ENCODE peak calls at places on chromosomes 12 and 14, in eight cellular contexts. One of them, this sample, is unnamed.

GRCh38 chr14:56745091-56745490 is 65.2 kb downstream of the OTX2 start:
- DNase-seq in A549: no peak
- DNase-seq in GM12891: no peak
- DNase-seq in K562: no peak
- DNase-seq in erythroblast: no peak
- DNase-seq in vagina: no peak
- DNase-seq in breast epithelium: no peak
- DNase-seq in prostate gland: no peak
- DNase-seq in this sample: no peak

GRCh38 chr12:42360747-42361403 is 34.9 kb downstream of the PPHLN1 start:
- DNase-seq in vagina: no peak
- DNase-seq in A549: no peak
- DNase-seq in erythroblast: no peak
- DNase-seq in GM12891: no peak
- DNase-seq in prostate gland: no peak
- DNase-seq in K562: no peak
- DNase-seq in breast epithelium: no peak
- DNase-seq in this sample: no peak

GRCh38 chr12:121827351-121828099 is 23.7 kb downstream of the SETD1B start:
- DNase-seq in erythroblast: no peak
- DNase-seq in vagina: no peak
- DNase-seq in prostate gland: no peak
- DNase-seq in GM12891: no peak
- DNase-seq in A549: no peak
- DNase-seq in K562: no peak
- DNase-seq in breast epithelium: no peak
- DNase-seq in this sample: no peak

GRCh38 chr12:69821441-69822204 is 3.4 kb upstream of the MYRFL start:
- DNase-seq in breast epithelium: no peak
- DNase-seq in K562: peak; percentile 25
- DNase-seq in erythroblast: no peak
- DNase-seq in prostate gland: no peak
- DNase-seq in vagina: no peak
- DNase-seq in A549: peak; percentile 33
- DNase-seq in GM12891: no peak
- DNase-seq in this sample: peak; percentile 23

GRCh38 chr14:68715032-68715924 is 77.6 kb downstream of the ZFP36L1 start:
- DNase-seq in K562: peak; percentile 49
- DNase-seq in erythroblast: peak; percentile 34
- DNase-seq in GM12891: no peak
- DNase-seq in prostate gland: no peak
- DNase-seq in A549: peak; percentile 31
- DNase-seq in vagina: no peak
- DNase-seq in breast epithelium: no peak
- DNase-seq in this sample: no peak

GRCh38 chr14:36519431-36520321 is at the start of gene NKX2-1:
- DNase-seq in GM12891: no peak
- DNase-seq in A549: peak; percentile 31
- DNase-seq in erythroblast: no peak
- DNase-seq in breast epithelium: no peak
- DNase-seq in prostate gland: no peak
- DNase-seq in K562: no peak
- DNase-seq in vagina: no peak
- DNase-seq in this sample: no peak

GRCh38 chr14:100588671-100589070 is 1.5 kb upstream of the BEGAIN start:
- DNase-seq in erythroblast: no peak
- DNase-seq in vagina: no peak
- DNase-seq in K562: no peak
- DNase-seq in breast epithelium: no peak
- DNase-seq in prostate gland: no peak
- DNase-seq in A549: no peak
- DNase-seq in GM12891: no peak
- DNase-seq in this sample: no peak

GRCh38 chr14:52369305-52369781 is 55.2 kb downstream of the PTGER2 start:
- DNase-seq in breast epithelium: peak; percentile 79
- DNase-seq in erythroblast: no peak
- DNase-seq in prostate gland: no peak
- DNase-seq in vagina: no peak
- DNase-seq in A549: no peak
- DNase-seq in K562: no peak
- DNase-seq in GM12891: no peak
- DNase-seq in this sample: no peak

GRCh38 chr12:41269056-41269455 is 80.9 kb downstream of the PDZRN4 start:
- DNase-seq in K562: no peak
- DNase-seq in breast epithelium: no peak
- DNase-seq in erythroblast: no peak
- DNase-seq in prostate gland: no peak
- DNase-seq in A549: no peak
- DNase-seq in vagina: no peak
- DNase-seq in GM12891: no peak
- DNase-seq in this sample: no peak

GRCh38 chr14:35388656-35389314 is 15.8 kb downstream of the NFKBIA start:
- DNase-seq in breast epithelium: no peak
- DNase-seq in GM12891: no peak
- DNase-seq in K562: no peak
- DNase-seq in A549: no peak
- DNase-seq in vagina: no peak
- DNase-seq in erythroblast: no peak
- DNase-seq in prostate gland: no peak
- DNase-seq in this sample: no peak

GRCh38 chr12:75623631-75624118 is 112.3 kb upstream of the KRR1 start:
- DNase-seq in K562: peak; percentile 24
- DNase-seq in breast epithelium: no peak
- DNase-seq in vagina: no peak
- DNase-seq in A549: peak; percentile 81
- DNase-seq in prostate gland: no peak
- DNase-seq in GM12891: no peak
- DNase-seq in erythroblast: no peak
- DNase-seq in this sample: peak; percentile 15

GRCh38 chr14:23694085-23694975 is 58.2 kb downstream of the DHRS2 start:
- DNase-seq in GM12891: no peak
- DNase-seq in prostate gland: no peak
- DNase-seq in K562: peak; percentile 21
- DNase-seq in A549: peak; percentile 5
- DNase-seq in breast epithelium: no peak
- DNase-seq in vagina: no peak
- DNase-seq in erythroblast: peak; percentile 82
- DNase-seq in this sample: no peak

GRCh38 chr14:94110552-94111181 is at the start of gene IFI27:
- DNase-seq in GM12891: no peak
- DNase-seq in prostate gland: no peak
- DNase-seq in vagina: peak; percentile 91
- DNase-seq in breast epithelium: peak; percentile 40
- DNase-seq in A549: no peak
- DNase-seq in erythroblast: peak; percentile 69
- DNase-seq in K562: peak; percentile 70
- DNase-seq in this sample: peak; percentile 26

GRCh38 chr12:75509621-75510020 is 1.8 kb downstream of the KRR1 start:
- DNase-seq in breast epithelium: no peak
- DNase-seq in erythroblast: no peak
- DNase-seq in vagina: no peak
- DNase-seq in GM12891: no peak
- DNase-seq in K562: no peak
- DNase-seq in prostate gland: no peak
- DNase-seq in A549: no peak
- DNase-seq in this sample: no peak

GRCh38 chr14:31194095-31194494 is 13.5 kb downstream of the HECTD1 start:
- DNase-seq in vagina: no peak
- DNase-seq in erythroblast: no peak
- DNase-seq in prostate gland: no peak
- DNase-seq in breast epithelium: no peak
- DNase-seq in GM12891: no peak
- DNase-seq in K562: no peak
- DNase-seq in A549: no peak
- DNase-seq in this sample: no peak

GRCh38 chr14:76584271-76584702 is 177.0 kb upstream of the VASH1 start:
- DNase-seq in erythroblast: no peak
- DNase-seq in A549: no peak
- DNase-seq in K562: no peak
- DNase-seq in breast epithelium: no peak
- DNase-seq in vagina: no peak
- DNase-seq in GM12891: no peak
- DNase-seq in prostate gland: peak; percentile 46
- DNase-seq in this sample: no peak

GRCh38 chr12:30754383-30754749 is 385 bp downstream of the CAPRIN2 start:
- DNase-seq in A549: peak; percentile 34
- DNase-seq in vagina: no peak
- DNase-seq in breast epithelium: no peak
- DNase-seq in GM12891: no peak
- DNase-seq in K562: no peak
- DNase-seq in prostate gland: no peak
- DNase-seq in erythroblast: no peak
- DNase-seq in this sample: no peak

GRCh38 chr14:24312736-24313507 is 1.6 kb downstream of the LTB4R start:
- DNase-seq in prostate gland: no peak
- DNase-seq in A549: no peak
- DNase-seq in GM12891: no peak
- DNase-seq in erythroblast: no peak
- DNase-seq in breast epithelium: no peak
- DNase-seq in vagina: no peak
- DNase-seq in K562: peak; percentile 20
- DNase-seq in this sample: no peak

GRCh38 chr14:68651652-68652432 is 141.0 kb downstream of the ZFP36L1 start:
- DNase-seq in erythroblast: no peak
- DNase-seq in A549: no peak
- DNase-seq in K562: peak; percentile 53
- DNase-seq in GM12891: no peak
- DNase-seq in breast epithelium: peak; percentile 19
- DNase-seq in vagina: peak; percentile 61
- DNase-seq in prostate gland: no peak
- DNase-seq in this sample: no peak

GRCh38 chr14:94008234-94008633 is 11.1 kb downstream of the CCDC197 start:
- DNase-seq in K562: no peak
- DNase-seq in erythroblast: no peak
- DNase-seq in GM12891: no peak
- DNase-seq in prostate gland: no peak
- DNase-seq in A549: no peak
- DNase-seq in vagina: no peak
- DNase-seq in breast epithelium: no peak
- DNase-seq in this sample: no peak

GRCh38 chr12:117377758-117378157 is 16.3 kb upstream of the NOS1 start:
- DNase-seq in breast epithelium: no peak
- DNase-seq in erythroblast: peak; percentile 35
- DNase-seq in A549: peak; percentile 42
- DNase-seq in prostate gland: no peak
- DNase-seq in K562: peak; percentile 21
- DNase-seq in vagina: no peak
- DNase-seq in GM12891: no peak
- DNase-seq in this sample: no peak

GRCh38 chr12:9925746-9926393 is 6.3 kb downstream of the CLEC2A start:
- DNase-seq in breast epithelium: no peak
- DNase-seq in erythroblast: peak; percentile 38
- DNase-seq in prostate gland: no peak
- DNase-seq in K562: peak; percentile 23
- DNase-seq in GM12891: no peak
- DNase-seq in vagina: no peak
- DNase-seq in A549: peak; percentile 50
- DNase-seq in this sample: peak; percentile 9

GRCh38 chr12:103538397-103538796 is 42.6 kb upstream of the C12orf42 start:
- DNase-seq in erythroblast: no peak
- DNase-seq in breast epithelium: no peak
- DNase-seq in GM12891: no peak
- DNase-seq in prostate gland: no peak
- DNase-seq in A549: no peak
- DNase-seq in vagina: no peak
- DNase-seq in K562: no peak
- DNase-seq in this sample: no peak

GRCh38 chr14:71721791-71722190 is 210.4 kb upstream of the RGS6 start:
- DNase-seq in erythroblast: no peak
- DNase-seq in A549: no peak
- DNase-seq in prostate gland: no peak
- DNase-seq in GM12891: no peak
- DNase-seq in vagina: no peak
- DNase-seq in K562: no peak
- DNase-seq in breast epithelium: no peak
- DNase-seq in this sample: no peak

GRCh38 chr12:126668961-126669360 is 1598.0 kb upstream of the TMEM132C start:
- DNase-seq in A549: no peak
- DNase-seq in K562: no peak
- DNase-seq in breast epithelium: no peak
- DNase-seq in erythroblast: no peak
- DNase-seq in vagina: no peak
- DNase-seq in prostate gland: no peak
- DNase-seq in GM12891: no peak
- DNase-seq in this sample: peak; percentile 21

GRCh38 chr14:59755388-59755787 is 115.2 kb downstream of the RTN1 start:
- DNase-seq in vagina: no peak
- DNase-seq in A549: no peak
- DNase-seq in erythroblast: no peak
- DNase-seq in breast epithelium: no peak
- DNase-seq in prostate gland: no peak
- DNase-seq in K562: no peak
- DNase-seq in GM12891: no peak
- DNase-seq in this sample: no peak
- TF ChIP-seq POLR2A in vagina: no peak
- TF ChIP-seq POLR2A in A549: no peak
- TF ChIP-seq POLR2A in erythroblast: no peak
- TF ChIP-seq POLR2A in breast epithelium: no peak
- TF ChIP-seq POLR2A in prostate gland: no peak
- TF ChIP-seq POLR2A in K562: no peak
- TF ChIP-seq POLR2A in GM12891: no peak
- TF ChIP-seq POLR2A in this sample: no peak

GRCh38 chr14:98951031-98951430 is 321.0 kb downstream of the BCL11B start:
- DNase-seq in vagina: no peak
- DNase-seq in erythroblast: no peak
- DNase-seq in K562: no peak
- DNase-seq in breast epithelium: no peak
- DNase-seq in GM12891: no peak
- DNase-seq in prostate gland: no peak
- DNase-seq in A549: no peak
- DNase-seq in this sample: no peak
- TF ChIP-seq POLR2A in vagina: no peak
- TF ChIP-seq POLR2A in erythroblast: no peak
- TF ChIP-seq POLR2A in K562: no peak
- TF ChIP-seq POLR2A in breast epithelium: no peak
- TF ChIP-seq POLR2A in GM12891: no peak
- TF ChIP-seq POLR2A in prostate gland: no peak
- TF ChIP-seq POLR2A in A549: no peak
- TF ChIP-seq POLR2A in this sample: no peak

DNA sequence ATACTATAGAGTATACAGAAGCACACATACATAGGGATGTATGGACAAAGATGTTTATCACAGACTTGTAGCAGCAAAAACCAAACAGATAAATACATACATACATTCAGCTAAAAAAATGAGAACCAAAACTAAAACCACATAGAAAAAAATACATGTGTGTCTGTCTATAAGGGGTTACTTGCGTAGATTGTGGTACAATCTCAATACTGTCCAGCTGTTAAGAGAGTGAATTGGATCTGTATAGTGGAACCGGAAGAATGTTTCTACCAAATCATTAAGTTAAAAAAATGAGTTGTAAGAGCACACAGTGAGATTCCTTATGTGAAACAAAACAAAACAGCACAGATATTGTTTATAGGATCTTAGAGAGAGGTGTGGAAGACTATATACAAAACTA is 44.2 kb upstream of the DCD start:
- DNase-seq in erythroblast: no peak
- DNase-seq in breast epithelium: no peak
- DNase-seq in vagina: no peak
- DNase-seq in K562: no peak
- DNase-seq in GM12891: no peak
- DNase-seq in A549: no peak
- DNase-seq in prostate gland: no peak
- DNase-seq in this sample: no peak
- TF ChIP-seq POLR2A in erythroblast: no peak
- TF ChIP-seq POLR2A in breast epithelium: no peak
- TF ChIP-seq POLR2A in vagina: no peak
- TF ChIP-seq POLR2A in K562: no peak
- TF ChIP-seq POLR2A in GM12891: no peak
- TF ChIP-seq POLR2A in A549: no peak
- TF ChIP-seq POLR2A in prostate gland: no peak
- TF ChIP-seq POLR2A in this sample: no peak

GRCh38 chr12:110403975-110404675 is 617 bp upstream of the ANAPC7 start:
- DNase-seq in A549: peak; percentile 86
- DNase-seq in vagina: no peak
- DNase-seq in GM12891: peak; percentile 72
- DNase-seq in erythroblast: peak; percentile 91
- DNase-seq in prostate gland: peak; percentile 52
- DNase-seq in breast epithelium: peak; percentile 33
- DNase-seq in K562: peak; percentile 93
- DNase-seq in this sample: peak; percentile 35
- TF ChIP-seq POLR2A in A549: no peak
- TF ChIP-seq POLR2A in vagina: no peak
- TF ChIP-seq POLR2A in GM12891: no peak
- TF ChIP-seq POLR2A in erythroblast: peak; percentile 10
- TF ChIP-seq POLR2A in prostate gland: no peak
- TF ChIP-seq POLR2A in breast epithelium: no peak
- TF ChIP-seq POLR2A in K562: peak; percentile 10
- TF ChIP-seq POLR2A in this sample: no peak

This sample was measured in H54.